ENCODE peak calls at places on chromosome 12, in five cellular contexts. W, S, Z, U and F are unnamed samples.

GRCh38 chr12:87929346-87929745 is 99.9 kb downstream of the C12orf50 start:
- DNase-seq in Z (no peak), U (no peak), W (no peak), S (no peak), F (no peak)

GRCh38 chr12:23669691-23670090 is 279.8 kb downstream of the SOX5 start:
- DNase-seq in W (no peak), U (no peak), Z (no peak), S (no peak), F (no peak)

GRCh38 chr12:118302053-118302452 is 70.7 kb downstream of the TAOK3 start:
- DNase-seq in W (peak), U (peak), S (peak), Z (peak), F (peak)

GRCh38 chr12:87201598-87201997 is 827.6 kb downstream of the C12orf50 start:
- DNase-seq in U (no peak), W (no peak), S (no peak), Z (peak), F (no peak)

GRCh38 chr12:15776532-15776931 is 12.7 kb downstream of the EPS8 start:
- DNase-seq in U (no peak), Z (no peak), W (no peak), S (no peak), F (no peak)

GRCh38 chr12:107992016-107992415 is 137.1 kb upstream of the WSCD2 start:
- DNase-seq in W (no peak), Z (no peak), S (no peak), U (no peak), F (no peak)

GRCh38 chr12:18643673-18644072 is 94.1 kb downstream of the PLCZ1 start:
- DNase-seq in Z (peak), U (peak), S (peak), W (no peak), F (no peak)

GRCh38 chr12:108930756-108931155 is 50.9 kb downstream of the DAO start:
- DNase-seq in Z (no peak), U (no peak), S (no peak), W (no peak), F (no peak)

GRCh38 chr12:3202734-3203446 is 125.7 kb downstream of the TSPAN9 start:
- DNase-seq in Z (peak), W (peak), U (peak), S (peak), F (peak)

GRCh38 chr12:4938900-4939299 is 29.2 kb downstream of the KCNA1 start:
- DNase-seq in S (no peak), U (no peak), Z (no peak), W (peak), F (peak)

GRCh38 chr12:52307836-52308806 is 13.1 kb downstream of the KRT83 start:
- DNase-seq in W (peak), S (peak), Z (peak), U (peak), F (peak)

GRCh38 chr12:76480800-76481199 is 78.8 kb downstream of the OSBPL8 start:
- DNase-seq in Z (no peak), W (no peak), U (no peak), S (no peak), F (no peak)

DNA sequence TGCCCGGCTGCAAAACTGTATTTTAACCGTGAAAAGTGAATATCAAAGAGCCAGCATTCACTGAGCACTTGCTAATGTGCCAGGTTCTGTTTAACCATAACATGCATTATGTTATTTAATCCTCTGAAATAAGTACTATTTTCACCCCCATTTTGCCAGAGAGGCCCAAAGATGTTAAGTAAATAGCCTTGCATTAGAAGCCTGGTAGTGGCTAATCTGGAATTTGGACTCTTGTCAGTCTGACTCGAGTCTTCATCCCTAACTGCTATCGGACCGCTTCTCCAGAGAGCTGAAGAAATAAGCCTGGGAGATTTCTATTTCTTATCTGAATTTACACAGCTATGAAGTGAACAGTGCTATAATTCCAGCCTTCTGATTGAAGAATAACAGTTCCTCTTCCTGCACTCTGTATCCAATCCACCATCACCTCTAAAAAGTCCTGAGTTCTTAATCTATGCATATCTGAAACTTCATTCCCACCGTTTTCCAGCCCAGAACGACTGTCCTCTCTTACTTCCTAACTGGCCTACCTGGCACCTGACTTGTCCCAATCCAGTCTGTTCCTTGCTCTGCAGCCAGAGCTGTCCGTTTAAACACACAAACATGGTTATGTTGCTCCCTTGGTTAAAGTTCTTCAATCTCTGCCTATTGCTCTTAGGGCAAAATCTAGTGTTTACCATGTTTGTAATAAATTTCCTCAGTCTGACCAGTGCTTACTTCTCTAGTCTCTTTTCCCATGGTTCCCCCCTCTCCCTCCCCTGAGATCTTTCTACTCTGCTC is 2.3 kb downstream of the POLR3B start:
- DNase-seq in U (no peak), Z (no peak), S (no peak), W (no peak), F (no peak)
- H3K4me3 ChIP-seq in U (no peak), Z (no peak), S (no peak), W (no peak), F (no peak)

GRCh38 chr12:56160160-56160763 is 2.1 kb downstream of the MYL6 start:
- DNase-seq in S (no peak), U (peak), Z (peak), W (peak), F (peak)
- TF ChIP-seq CTCF in S (no peak), U (no peak), Z (no peak), W (peak), F (no peak)

GRCh38 chr12:32110417-32110816 is 3.8 kb downstream of the BICD1 start:
- DNase-seq in Z (no peak), W (no peak), U (no peak), S (no peak), F (no peak)

GRCh38 chr12:32110942-32111341 is 4.3 kb downstream of the BICD1 start:
- DNase-seq in W (no peak), Z (no peak), S (no peak), U (no peak), F (no peak)

GRCh38 chr12:32107376-32108267 is 975 bp downstream of the BICD1 start:
- DNase-seq in U (peak), W (peak), S (peak), Z (peak), F (peak)

GRCh38 chr12:32106517-32107366 is at the start of gene BICD1:
- DNase-seq in S (peak), U (peak), Z (peak), W (peak), F (peak)

GRCh38 chr12:32108829-32109228 is 2.2 kb downstream of the BICD1 start:
- DNase-seq in U (no peak), S (no peak), W (no peak), Z (no peak), F (no peak)
- H3K4me3 ChIP-seq in U (peak), S (peak), W (peak), Z (peak), F (no peak)

GRCh38 chr12:57756406-57757341 is 1.8 kb downstream of the MARCHF9 start:
- DNase-seq in Z (peak), W (peak), U (no peak), S (no peak), F (no peak)
- TF ChIP-seq CTCF in Z (peak), W (peak), U (peak), S (peak), F (peak)

DNA sequence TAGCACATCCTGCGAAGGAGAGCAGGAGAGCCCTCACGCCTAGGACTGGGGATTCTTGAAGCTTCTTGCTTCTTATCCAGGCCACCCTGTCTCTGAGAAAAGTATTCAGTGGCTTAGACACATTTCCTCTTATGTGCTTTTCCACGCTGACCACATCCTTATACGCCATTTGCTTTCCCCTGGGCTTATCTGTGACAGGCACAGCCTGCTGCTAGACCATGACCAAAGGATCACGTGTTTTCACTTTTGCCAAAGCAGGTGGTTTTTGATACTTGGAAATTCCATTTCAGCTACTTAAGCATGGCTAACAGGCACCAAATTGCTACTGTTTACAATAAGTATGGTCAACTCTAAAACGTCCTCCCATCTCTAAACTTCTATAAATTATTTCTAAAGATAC is 587.5 kb downstream of the AACS start:
- DNase-seq in S (no peak), U (no peak), Z (no peak), W (no peak), F (no peak)
- H3K4me3 ChIP-seq in S (no peak), U (no peak), Z (no peak), W (no peak), F (no peak)